ENCODE peak calls at places on chromosome 22, in five cellular contexts. D, Y, K, C and P are unnamed samples.

GRCh38 chr22:47846206-47846605 is 1083.8 kb downstream of the TBC1D22A start:
- DNase-seq in D (no peak), Y (no peak), K (no peak), C (no peak), P (no peak)

GRCh38 chr22:48459259-48459658 is 1368.4 kb downstream of the BRD1 start:
- DNase-seq in D (no peak), Y (no peak), K (no peak), C (no peak), P (no peak)

GRCh38 chr22:48503035-48503625 is 1324.5 kb downstream of the BRD1 start:
- DNase-seq in D (no peak), Y (no peak), K (no peak), C (no peak), P (no peak)

GRCh38 chr22:30910358-30910757 is 58.2 kb downstream of the MORC2 start:
- DNase-seq in D (no peak), Y (no peak), K (no peak), C (no peak), P (no peak)

GRCh38 chr22:30882974-30883533 is 85.5 kb downstream of the MORC2 start:
- DNase-seq in D (no peak), Y (no peak), K (no peak), C (no peak), P (no peak)

GRCh38 chr22:48955351-48956311 is 872.0 kb downstream of the BRD1 start:
- DNase-seq in D (peak; percentile 14), Y (no peak), K (no peak), C (no peak), P (peak; percentile 10)

GRCh38 chr22:42821386-42821785 is 35.7 kb downstream of the ARFGAP3 start:
- DNase-seq in D (no peak), Y (no peak), K (no peak), C (no peak), P (no peak)

GRCh38 chr22:49749885-49750510 is 77.7 kb downstream of the BRD1 start:
- DNase-seq in D (no peak), Y (no peak), K (no peak), C (no peak), P (no peak)

GRCh38 chr22:46758098-46758497 is 4.4 kb upstream of the TBC1D22A start:
- DNase-seq in D (no peak), Y (no peak), K (no peak), C (no peak), P (no peak)

GRCh38 chr22:48581206-48581766 is 1246.4 kb downstream of the BRD1 start:
- DNase-seq in D (no peak), Y (no peak), K (no peak), C (no peak), P (no peak)

GRCh38 chr22:29309332-29310064 is 3.0 kb downstream of the GAS2L1 start:
- DNase-seq in D (no peak), Y (no peak), K (peak; percentile 21), C (no peak), P (no peak)

GRCh38 chr22:49810363-49811013 is 17.2 kb downstream of the BRD1 start:
- DNase-seq in D (no peak), Y (peak; percentile 30), K (no peak), C (no peak), P (no peak)

GRCh38 chr22:49671331-49672012 is 156.2 kb downstream of the BRD1 start:
- DNase-seq in D (peak; percentile 21), Y (no peak), K (no peak), C (no peak), P (no peak)

GRCh38 chr22:42895541-42895981 is 38.5 kb upstream of the ARFGAP3 start:
- DNase-seq in D (no peak), Y (no peak), K (no peak), C (no peak), P (no peak)

GRCh38 chr22:35480627-35481565 is 59.7 kb upstream of the RASD2 start:
- DNase-seq in D (peak; percentile 20), Y (no peak), K (no peak), C (no peak), P (no peak)

GRCh38 chr22:27732391-27732790 is 69.2 kb downstream of the MN1 start:
- DNase-seq in D (no peak), Y (no peak), K (no peak), C (no peak), P (no peak)

GRCh38 chr22:27990451-27990840 is 71.4 kb upstream of the PITPNB start:
- DNase-seq in D (peak; percentile 28), Y (no peak), K (no peak), C (no peak), P (peak; percentile 1)

GRCh38 chr22:27515091-27515523 is 286.4 kb downstream of the MN1 start:
- DNase-seq in D (no peak), Y (no peak), K (no peak), C (no peak), P (no peak)

GRCh38 chr22:28963362-28963761 is 80.0 kb downstream of the ZNRF3 start:
- DNase-seq in D (no peak), Y (no peak), K (no peak), C (no peak), P (no peak)

GRCh38 chr22:49763696-49764095 is 64.0 kb downstream of the BRD1 start:
- DNase-seq in D (no peak), Y (no peak), K (no peak), C (no peak), P (peak; percentile 13)

GRCh38 chr22:34427841-34428240 is 507.6 kb upstream of the LARGE1 start:
- DNase-seq in D (no peak), Y (no peak), K (no peak), C (no peak), P (no peak)

GRCh38 chr22:18064636-18065035 is 13.2 kb upstream of the PEX26 start:
- DNase-seq in D (no peak), Y (no peak), K (no peak), C (no peak), P (no peak)

GRCh38 chr22:42179616-42180015 is 49.0 kb upstream of the CYP2D6 start:
- DNase-seq in D (no peak), Y (peak; percentile 88), K (peak; percentile 64), C (peak; percentile 96), P (no peak)

GRCh38 chr22:34688825-34689224 is 377.1 kb upstream of the ISX start:
- DNase-seq in D (no peak), Y (no peak), K (no peak), C (no peak), P (no peak)

GRCh38 chr22:17387356-17387755 is 18.1 kb downstream of the CECR2 start:
- DNase-seq in D (no peak), Y (no peak), K (no peak), C (no peak), P (no peak)

GRCh38 chr22:47022075-47022473 is 259.6 kb downstream of the TBC1D22A start:
- DNase-seq in D (no peak), Y (peak; percentile 22), K (no peak), C (peak; percentile 18), P (no peak)

GRCh38 chr22:44493206-44493605 is 4.8 kb downstream of the RTL6 start:
- DNase-seq in D (no peak), Y (no peak), K (no peak), C (no peak), P (peak; percentile 26)

GRCh38 chr22:18060646-18061620 is 16.9 kb upstream of the PEX26 start:
- DNase-seq in D (no peak), Y (peak; percentile 71), K (peak; percentile 49), C (peak; percentile 69), P (no peak)

GRCh38 chr22:44392446-44392921 is 79.7 kb upstream of the SHISAL1 start:
- DNase-seq in D (peak; percentile 21), Y (peak; percentile 11), K (peak; percentile 33), C (no peak), P (no peak)

GRCh38 chr22:29224859-29225410 is 19.2 kb downstream of the EMID1 start:
- DNase-seq in D (no peak), Y (no peak), K (no peak), C (no peak), P (no peak)

GRCh38 chr22:21764038-21764804 is 28.6 kb upstream of the YPEL1 start:
- DNase-seq in D (no peak), Y (no peak), K (no peak), C (no peak), P (peak; percentile 28)

GRCh38 chr22:35467788-35468187 is 67.8 kb downstream of the MCM5 start:
- DNase-seq in D (peak; percentile 72), Y (peak; percentile 47), K (no peak), C (peak; percentile 72), P (no peak)

GRCh38 chr22:43298062-43298801 is 44.9 kb downstream of the SCUBE1 start:
- DNase-seq in D (no peak), Y (no peak), K (no peak), C (peak; percentile 39), P (no peak)

GRCh38 chr22:41976070-41976901 is 7.0 kb downstream of the SEPTIN3 start:
- DNase-seq in D (no peak), Y (no peak), K (no peak), C (peak; percentile 23), P (peak; percentile 22)

GRCh38 chr22:46688949-46689348 is 49.1 kb downstream of the CERK start:
- DNase-seq in D (no peak), Y (no peak), K (no peak), C (no peak), P (no peak)

GRCh38 chr22:48800036-48800885 is 1027.4 kb downstream of the BRD1 start:
- DNase-seq in D (no peak), Y (no peak), K (no peak), C (no peak), P (no peak)

GRCh38 chr22:49701380-49702067 is 126.1 kb downstream of the BRD1 start:
- DNase-seq in D (no peak), Y (no peak), K (peak; percentile 1), C (no peak), P (no peak)

GRCh38 chr22:26502688-26503561 is 9.3 kb downstream of the TFIP11 start:
- DNase-seq in D (peak; percentile 80), Y (peak; percentile 51), K (peak; percentile 18), C (peak; percentile 65), P (peak; percentile 57)
- TF ChIP-seq CTCF in D (peak; percentile 77), Y (peak; percentile 56), K (peak; percentile 43), C (peak; percentile 74), P (peak; percentile 63)

GRCh38 chr22:37258005-37258790 is 14.1 kb upstream of the RAC2 start:
- DNase-seq in D (peak; percentile 43), Y (peak; percentile 38), K (no peak), C (no peak), P (no peak)
- TF ChIP-seq CTCF in D (peak; percentile 34), Y (no peak), K (no peak), C (no peak), P (no peak)

DNA sequence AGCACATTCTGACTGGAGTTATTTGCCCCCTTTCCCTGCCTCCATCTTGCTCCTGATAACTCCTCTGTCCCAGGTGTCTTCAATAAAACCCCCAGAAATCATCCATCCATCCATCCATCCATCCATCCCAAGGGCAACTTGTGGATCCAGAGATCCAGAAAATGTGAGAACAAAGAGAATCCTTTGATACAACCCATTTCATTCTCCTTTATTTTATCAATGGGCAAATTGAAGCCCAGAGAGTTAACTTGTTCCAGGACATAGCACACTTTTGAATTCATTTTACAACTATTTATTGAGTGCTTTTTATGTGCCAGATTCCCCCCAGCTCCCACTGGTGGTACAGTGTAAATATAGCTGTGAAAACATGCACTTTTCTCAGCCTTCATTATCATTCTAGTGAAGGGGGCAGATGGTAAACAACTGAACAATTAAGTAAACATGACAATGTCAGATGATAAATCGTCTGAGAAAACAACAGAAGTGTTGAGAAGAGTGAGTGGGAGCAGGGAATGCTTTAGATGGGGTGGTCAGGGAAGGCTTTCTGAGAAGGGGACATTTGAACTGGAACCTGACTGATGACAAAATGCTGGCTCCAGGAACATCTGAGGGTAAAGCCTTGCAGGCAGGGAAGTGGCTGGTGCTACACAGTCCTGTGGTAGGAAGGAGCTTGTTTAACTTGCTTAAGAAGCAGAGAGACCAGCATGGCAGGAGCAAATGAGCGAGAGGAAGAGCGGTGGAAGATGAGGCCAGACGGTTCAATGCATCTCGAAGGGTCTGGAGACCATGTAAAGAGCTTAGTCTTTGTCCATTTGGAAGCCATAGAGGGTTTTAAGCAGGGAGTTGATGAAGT is 80.0 kb upstream of the TIMP3 start:
- DNase-seq in D (no peak), Y (no peak), K (no peak), C (no peak), P (no peak)
- TF ChIP-seq CTCF in D (no peak), Y (no peak), K (no peak), C (no peak), P (no peak)

GRCh38 chr22:39808087-39808486 is 85.5 kb downstream of the ENTHD1 start:
- DNase-seq in D (peak; percentile 64), Y (peak; percentile 6), K (peak; percentile 61), C (peak; percentile 38), P (no peak)
- TF ChIP-seq CTCF in D (peak; percentile 77), Y (peak; percentile 39), K (peak; percentile 27), C (peak; percentile 27), P (no peak)